ENCODE peak calls at places on chromosomes 16 and 17, in ten cellular contexts. R is heart left ventricle, E is PC-3, U is epithelial cell of esophagus, A is GM23338, N is AG10803, T is mesothelial cell of epicardium, H is type B pancreatic cell, S is GM10248, Z is bronchial epithelial cell. K is an unnamed sample.

GRCh38 chr17:266701-267656 is 85.5 kb upstream of the DOC2B start:
- DNase-seq in H (peak), E (no peak), A (no peak), R (peak), S (no peak), U (no peak), N (no peak), T (no peak), Z (no peak), K (no peak)

GRCh38 chr17:77191266-77191665 is 50.5 kb downstream of the SEC14L1 start:
- DNase-seq in N (no peak), U (no peak), Z (no peak), S (no peak), H (no peak), E (no peak), T (no peak), A (no peak), R (no peak), K (no peak)

GRCh38 chr17:53093386-53093785 is 729.3 kb upstream of the KIF2B start:
- DNase-seq in H (no peak), R (no peak), U (no peak), N (no peak), T (no peak), S (no peak), Z (no peak), E (no peak), A (no peak), K (no peak)

GRCh38 chr17:21296097-21297025 is 11.8 kb downstream of the MAP2K3 start:
- DNase-seq in S (no peak), E (no peak), T (no peak), U (no peak), H (peak), R (peak), A (no peak), Z (no peak), N (peak), K (no peak)

GRCh38 chr17:4616456-4616855 is 25.0 kb downstream of the ALOX15 start:
- DNase-seq in R (no peak), T (no peak), S (no peak), A (no peak), Z (no peak), E (no peak), U (no peak), N (no peak), H (no peak), K (no peak)

GRCh38 chr17:79618383-79619067 is 7.7 kb upstream of the RBFOX3 start:
- DNase-seq in N (no peak), H (peak), E (no peak), Z (no peak), A (no peak), S (no peak), U (no peak), T (peak), R (peak), K (no peak)

GRCh38 chr16:80300456-80300855 is 240.3 kb upstream of the DYNLRB2 start:
- DNase-seq in E (no peak), U (peak), T (no peak), S (no peak), H (no peak), A (no peak), R (no peak), Z (peak), N (no peak), K (no peak)

GRCh38 chr17:29124135-29124930 is 55.9 kb downstream of the MYO18A start:
- DNase-seq in Z (peak), U (peak), T (no peak), E (peak), S (peak), R (no peak), H (no peak), A (peak), N (peak), K (peak)

GRCh38 chr16:24836836-24837235 is 8.9 kb upstream of the SLC5A11 start:
- DNase-seq in T (no peak), R (no peak), U (no peak), Z (no peak), A (no peak), N (no peak), S (no peak), H (no peak), E (no peak), K (no peak)

GRCh38 chr16:89442990-89443726 is 47.2 kb downstream of the ANKRD11 start:
- DNase-seq in S (no peak), U (peak), A (no peak), N (peak), H (no peak), T (peak), Z (peak), R (no peak), E (peak), K (no peak)

GRCh38 chr16:88376835-88377726 is 5.7 kb upstream of the ZNF469 start:
- DNase-seq in U (no peak), R (peak), E (no peak), T (no peak), N (peak), H (no peak), S (no peak), Z (no peak), A (no peak), K (no peak)

GRCh38 chr16:2150418-2151187 is 2.2 kb downstream of the RAB26 start:
- DNase-seq in R (no peak), A (peak), N (no peak), E (peak), S (no peak), Z (peak), H (no peak), T (no peak), U (peak), K (no peak)

GRCh38 chr17:46851029-46851741 is at the start of gene WNT9B:
- DNase-seq in N (no peak), U (peak), T (peak), S (no peak), E (no peak), H (no peak), R (no peak), Z (no peak), A (peak), K (no peak)

GRCh38 chr16:58265480-58266052 is 29.3 kb downstream of the PRSS54 start:
- DNase-seq in T (no peak), R (no peak), H (no peak), A (no peak), N (no peak), S (no peak), E (no peak), U (no peak), Z (no peak), K (no peak)

GRCh38 chr16:61165797-61166196 is 870.4 kb downstream of the CDH8 start:
- DNase-seq in S (no peak), N (no peak), H (no peak), A (no peak), Z (no peak), U (no peak), E (no peak), T (no peak), R (no peak), K (no peak)

GRCh38 chr17:43033947-43034622 is 9.1 kb downstream of the RND2 start:
- DNase-seq in T (no peak), A (peak), U (no peak), N (no peak), E (no peak), S (no peak), Z (no peak), R (no peak), H (no peak), K (no peak)
- TF ChIP-seq CTCF in T (no peak), A (no peak), U (no peak), N (no peak), E (no peak), S (no peak), Z (no peak), R (no peak), H (no peak), K (no peak)

GRCh38 chr16:20673882-20674683 is 23.4 kb downstream of the ACSM1 start:
- DNase-seq in R (no peak), S (no peak), Z (no peak), H (no peak), U (no peak), A (no peak), T (no peak), N (no peak), E (no peak), K (no peak)

GRCh38 chr16:20669691-20670090 is 27.8 kb downstream of the ACSM1 start:
- DNase-seq in N (no peak), U (no peak), S (no peak), H (no peak), R (no peak), E (no peak), T (no peak), A (no peak), Z (no peak), K (no peak)

GRCh38 chr16:20674684-20675487 is 22.6 kb downstream of the ACSM1 start:
- DNase-seq in N (no peak), A (peak), S (no peak), Z (no peak), E (no peak), R (no peak), H (no peak), U (peak), T (no peak), K (no peak)

GRCh38 chr16:20675488-20676267 is 21.8 kb downstream of the ACSM1 start:
- DNase-seq in N (peak), S (peak), T (no peak), U (peak), H (no peak), A (peak), R (no peak), E (peak), Z (peak), K (peak)

GRCh38 chr16:20671903-20672302 is 25.6 kb downstream of the ACSM1 start:
- DNase-seq in U (no peak), R (no peak), E (no peak), S (no peak), A (no peak), H (no peak), Z (no peak), T (no peak), N (no peak), K (no peak)
- TF ChIP-seq CTCF in U (no peak), R (no peak), E (no peak), S (no peak), A (no peak), H (no peak), Z (no peak), T (no peak), N (no peak), K (no peak)

GRCh38 chr16:52786105-52786504 is 239.2 kb upstream of the TOX3 start:
- DNase-seq in N (no peak), R (no peak), Z (no peak), H (no peak), E (no peak), A (no peak), T (no peak), U (no peak), S (no peak), K (no peak)
- TF ChIP-seq CTCF in N (no peak), R (no peak), Z (no peak), H (no peak), E (no peak), A (no peak), T (no peak), U (no peak), S (no peak), K (no peak)

DNA sequence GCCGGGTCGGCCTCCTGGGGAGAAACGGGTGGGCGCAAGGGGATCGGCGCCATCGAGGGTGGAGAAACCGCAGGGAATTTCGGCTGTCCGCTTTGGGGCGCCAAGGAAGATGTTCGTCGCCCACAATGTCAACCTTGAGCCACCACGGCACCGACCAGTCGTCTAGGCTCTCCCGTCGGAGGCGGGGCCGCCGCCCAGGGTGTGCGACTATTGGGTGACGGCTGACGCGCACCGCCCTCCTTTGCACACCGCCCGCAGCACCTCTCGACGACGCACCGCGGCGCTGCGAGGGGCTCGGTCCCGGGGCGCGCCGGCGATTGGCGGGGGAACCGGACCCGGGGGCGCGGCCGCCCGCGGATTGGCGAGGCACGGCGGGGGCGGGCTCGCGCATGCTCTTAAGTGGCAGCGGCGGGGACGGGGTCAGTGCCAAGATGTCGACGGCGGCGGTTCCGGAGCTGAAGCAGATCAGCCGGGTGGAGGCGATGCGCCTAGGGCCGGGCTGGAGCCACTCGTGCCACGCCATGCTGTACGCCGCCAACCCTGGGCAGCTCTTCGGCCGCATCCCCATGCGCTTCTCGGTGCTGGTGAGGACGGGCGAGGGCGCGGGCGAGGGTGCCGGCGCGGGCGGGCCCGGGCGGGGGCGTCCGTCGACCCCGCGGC is at the start of gene NUDT16L1:
- DNase-seq in E (peak), Z (peak), T (peak), R (peak), A (peak), N (peak), H (peak), S (peak), U (peak), K (peak)
- TF ChIP-seq CTCF in E (no peak), Z (no peak), T (no peak), R (peak), A (no peak), N (no peak), H (no peak), S (peak), U (no peak), K (peak)

DNA sequence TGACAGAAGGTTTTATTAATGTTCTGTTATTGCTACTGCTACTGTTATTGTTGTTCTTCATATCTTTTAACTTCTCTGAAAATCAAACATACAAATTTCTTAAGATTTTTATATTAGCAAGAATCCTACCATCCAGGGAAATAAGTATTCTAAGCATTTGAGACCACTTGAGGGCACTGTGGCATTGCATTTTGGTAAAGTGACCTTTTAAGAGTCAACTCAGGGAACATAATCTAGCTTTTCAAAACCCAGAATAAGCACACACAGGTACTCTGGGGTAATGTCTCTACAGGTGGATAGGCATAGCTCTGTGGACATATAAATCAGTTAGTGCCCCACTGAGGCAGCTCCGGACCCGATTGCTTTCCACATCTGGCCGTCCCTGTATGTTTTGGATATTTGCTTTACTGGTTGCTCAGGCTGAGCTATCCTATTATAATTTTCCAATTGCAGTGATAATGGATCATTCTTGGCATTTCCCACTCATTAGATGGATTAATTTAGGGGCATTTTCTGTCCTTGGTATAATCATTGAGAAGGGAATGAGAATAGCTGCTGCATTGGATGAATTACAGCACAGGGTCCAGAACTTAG is 1425.1 kb upstream of the CDH8 start:
- DNase-seq in R (no peak), S (no peak), N (peak), E (peak), H (no peak), Z (peak), T (no peak), A (peak), U (peak), K (no peak)
- TF ChIP-seq CTCF in R (peak), S (peak), N (peak), E (peak), H (peak), Z (peak), T (peak), A (peak), U (peak), K (peak)

GRCh38 chr16:20744922-20745440 is 3.4 kb upstream of the THUMPD1 start:
- DNase-seq in T (no peak), U (no peak), E (no peak), R (no peak), Z (no peak), A (no peak), N (no peak), H (no peak), S (no peak), K (no peak)

GRCh38 chr16:20740007-20740883 is 1.4 kb downstream of the THUMPD1 start:
- DNase-seq in T (no peak), A (peak), S (peak), Z (peak), U (peak), N (peak), E (peak), H (no peak), R (no peak), K (peak)

GRCh38 chr16:20743591-20743990 is 2.0 kb upstream of the THUMPD1 start:
- DNase-seq in H (no peak), N (no peak), U (no peak), S (no peak), Z (no peak), A (no peak), R (no peak), E (no peak), T (no peak), K (no peak)

GRCh38 chr16:20740901-20741491 is 622 bp downstream of the THUMPD1 start:
- DNase-seq in Z (peak), A (peak), U (peak), H (peak), S (peak), E (peak), R (peak), N (peak), T (peak), K (peak)

GRCh38 chr16:20741555-20742285 is at the start of gene THUMPD1:
- DNase-seq in R (peak), H (peak), E (peak), S (peak), T (peak), A (peak), N (peak), U (peak), Z (peak), K (peak)
- TF ChIP-seq CTCF in R (no peak), H (no peak), E (no peak), S (no peak), T (no peak), A (no peak), N (peak), U (peak), Z (peak), K (no peak)

GRCh38 chr17:17931159-17931558 is 41.0 kb downstream of the TOM1L2 start:
- DNase-seq in Z (no peak), A (no peak), E (no peak), N (no peak), R (no peak), U (no peak), T (no peak), H (no peak), S (no peak), K (no peak)

GRCh38 chr17:17933775-17934174 is 38.4 kb downstream of the TOM1L2 start:
- DNase-seq in T (no peak), S (no peak), H (no peak), E (peak), Z (no peak), N (peak), A (no peak), R (no peak), U (no peak), K (no peak)

GRCh38 chr17:17929655-17930380 is 42.4 kb downstream of the TOM1L2 start:
- DNase-seq in A (no peak), R (no peak), S (no peak), E (no peak), H (no peak), U (peak), Z (no peak), N (no peak), T (no peak), K (no peak)

GRCh38 chr17:17928422-17929386 is 43.5 kb downstream of the TOM1L2 start:
- DNase-seq in E (no peak), R (no peak), U (no peak), H (no peak), N (no peak), T (no peak), Z (no peak), S (no peak), A (no peak), K (no peak)

DNA sequence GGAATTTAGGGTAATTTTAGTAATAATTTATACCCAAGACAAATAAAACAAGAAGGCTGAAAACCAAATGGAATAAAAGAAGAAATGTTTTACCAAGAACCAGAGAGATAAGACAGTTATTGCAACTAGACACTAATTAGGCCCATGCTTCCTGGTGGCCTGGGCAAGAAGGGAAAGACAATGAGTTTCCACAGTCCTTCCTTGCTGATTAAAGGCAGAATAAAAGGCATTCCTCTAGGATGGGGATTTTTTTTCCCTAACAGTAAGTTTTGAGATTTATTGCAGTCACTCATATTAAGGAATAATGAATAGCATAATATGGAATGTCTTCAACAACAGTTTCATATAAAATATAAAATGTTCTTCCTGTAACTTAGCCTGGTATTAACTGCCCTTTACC is 41.5 kb downstream of the TOM1L2 start:
- DNase-seq in Z (no peak), U (no peak), E (no peak), R (no peak), A (no peak), T (no peak), H (no peak), N (no peak), S (no peak), K (no peak)
- TF ChIP-seq CTCF in Z (no peak), U (no peak), E (no peak), R (no peak), A (no peak), T (no peak), H (no peak), N (no peak), S (no peak), K (no peak)